ENCODE peak calls at places on chromosomes 4 and X, in ten cellular contexts. R is non-pigmented ciliary epithelial cell, D is iris pigment epithelial cell, A is NCI-H748 treated with DMSO at 0.1 percent for 48 hours, T is right cardiac atrium, N is pons, B is T-helper 2 cell, H is RPMI7951, F is myocyte, J is GM20000. I is an unnamed sample.

GRCh38 chr4:7538518-7538917 is 103.8 kb upstream of the PSAPL1 start:
- DNase-seq in F (no peak), J (no peak), N (no peak), D (no peak), B (no peak), A (no peak), H (no peak), T (no peak), R (no peak), I (no peak)

GRCh38 chrX:143788265-143788664 is 67.7 kb upstream of the SPANXN2 start:
- DNase-seq in A (no peak), R (no peak), N (no peak), D (peak; percentile 29), T (no peak), J (no peak), H (peak; percentile 34), B (no peak), F (peak; percentile 45), I (peak; percentile 7)

GRCh38 chr4:185429660-185430059 is 3.9 kb upstream of the UFSP2 start:
- DNase-seq in H (no peak), A (no peak), T (no peak), B (no peak), R (no peak), N (no peak), J (no peak), D (no peak), F (no peak), I (no peak)

GRCh38 chr4:122665148-122665547 is 44.3 kb upstream of the IL21 start:
- DNase-seq in H (no peak), A (no peak), J (no peak), N (no peak), D (peak; percentile 43), F (no peak), T (no peak), R (no peak), B (no peak), I (peak; percentile 46)

GRCh38 chr4:16537926-16538325 is 311.7 kb upstream of the TAPT1 start:
- DNase-seq in A (no peak), B (no peak), J (no peak), N (peak; percentile 56), H (no peak), F (no peak), R (no peak), D (no peak), T (no peak), I (peak; percentile 51)

GRCh38 chrX:56232221-56233082 is at the start of gene KLF8:
- DNase-seq in J (peak; percentile 69), R (no peak), N (no peak), B (peak; percentile 3), T (peak; percentile 74), A (no peak), D (no peak), F (peak; percentile 20), H (peak; percentile 56), I (peak; percentile 2)

GRCh38 chr4:118981171-118981838 is 92.7 kb downstream of the SYNPO2 start:
- DNase-seq in H (no peak), R (no peak), B (no peak), T (no peak), A (peak; percentile 74), F (no peak), J (no peak), D (peak; percentile 65), N (no peak), I (peak; percentile 84)

GRCh38 chrX:13699183-13699826 is 10.4 kb downstream of the RAB9A start:
- DNase-seq in D (peak; percentile 47), F (peak; percentile 22), A (no peak), N (no peak), H (peak; percentile 16), R (no peak), T (no peak), B (no peak), J (peak; percentile 47), I (peak; percentile 28)

GRCh38 chr4:105661028-105661427 is 47.5 kb downstream of the INTS12 start:
- DNase-seq in N (no peak), J (no peak), R (no peak), A (no peak), H (no peak), D (no peak), B (no peak), F (no peak), T (no peak), I (no peak)

GRCh38 chr4:126957555-126958440 is 675.0 kb upstream of the INTU start:
- DNase-seq in J (no peak), R (no peak), H (peak; percentile 31), B (no peak), N (no peak), D (peak; percentile 40), A (no peak), T (no peak), F (peak; percentile 54), I (peak; percentile 29)

GRCh38 chr4:157804169-157804543 is 368.7 kb downstream of the GASK1B start:
- DNase-seq in J (no peak), F (no peak), T (no peak), B (no peak), N (no peak), H (no peak), D (no peak), R (no peak), A (no peak), I (no peak)

GRCh38 chr4:173252024-173252935 is 81.9 kb downstream of the HMGB2 start:
- DNase-seq in T (no peak), A (peak; percentile 84), D (peak; percentile 100), R (peak; percentile 99), J (peak; percentile 45), N (peak; percentile 75), B (no peak), H (peak; percentile 98), F (peak; percentile 100), I (peak; percentile 98)

GRCh38 chr4:985123-985830 is 1.6 kb upstream of the IDUA start:
- DNase-seq in N (no peak), H (no peak), D (no peak), F (peak; percentile 17), A (no peak), R (no peak), J (peak; percentile 87), B (peak; percentile 58), T (peak; percentile 92), I (peak; percentile 50)

GRCh38 chrX:122219226-122219625 is 964.9 kb upstream of the GRIA3 start:
- DNase-seq in J (no peak), R (no peak), F (no peak), T (no peak), D (no peak), A (no peak), N (no peak), B (no peak), H (no peak), I (no peak)

GRCh38 chrX:28665778-28666177 is 78.5 kb downstream of the IL1RAPL1 start:
- DNase-seq in T (no peak), N (no peak), R (no peak), F (no peak), A (no peak), H (no peak), D (no peak), J (no peak), B (no peak), I (no peak)

GRCh38 chr4:71026086-71026485 is 32.6 kb downstream of the DCK start:
- DNase-seq in B (no peak), A (no peak), F (peak; percentile 88), N (peak; percentile 74), T (no peak), H (peak; percentile 84), R (peak; percentile 55), J (no peak), D (peak; percentile 89), I (peak; percentile 82)

GRCh38 chr4:15551740-15552446 is 82.2 kb downstream of the CC2D2A start:
- DNase-seq in F (no peak), D (no peak), H (no peak), B (no peak), J (no peak), N (no peak), R (no peak), A (no peak), T (no peak), I (no peak)

GRCh38 chr4:24894243-24894642 is 18.6 kb downstream of the CCDC149 start:
- DNase-seq in J (no peak), T (no peak), H (no peak), F (peak; percentile 5), R (no peak), A (no peak), D (no peak), N (no peak), B (no peak), I (no peak)

GRCh38 chr4:14856076-14856926 is 146.0 kb upstream of the CPEB2 start:
- DNase-seq in D (peak; percentile 100), H (peak; percentile 99), J (peak; percentile 65), B (peak; percentile 41), F (peak; percentile 99), T (no peak), R (peak; percentile 96), A (no peak), N (no peak), I (peak; percentile 93)

GRCh38 chrX:47232197-47232802 is 509 bp upstream of the USP11 start:
- DNase-seq in A (no peak), N (no peak), H (no peak), T (no peak), D (no peak), J (no peak), B (no peak), F (no peak), R (no peak), I (no peak)

GRCh38 chr4:25031077-25031606 is 396 bp upstream of the LGI2 start:
- DNase-seq in T (peak; percentile 75), R (no peak), F (peak; percentile 47), J (peak; percentile 39), D (peak; percentile 6), B (no peak), H (peak; percentile 11), A (peak; percentile 11), N (no peak), I (peak; percentile 60)

GRCh38 chrX:14080031-14080430 is 50.3 kb upstream of the GEMIN8 start:
- DNase-seq in J (no peak), N (no peak), T (no peak), D (no peak), H (no peak), R (no peak), B (no peak), F (no peak), A (no peak), I (no peak)

GRCh38 chr4:151129801-151130200 is 30.4 kb downstream of the RPS3A start:
- DNase-seq in B (no peak), R (no peak), N (no peak), D (no peak), F (no peak), J (no peak), T (no peak), A (no peak), H (no peak), I (no peak)

GRCh38 chrX:110146521-110146920 is 143.6 kb downstream of the TMEM164 start:
- DNase-seq in H (peak; percentile 45), R (no peak), D (peak; percentile 43), F (peak; percentile 67), B (no peak), N (peak; percentile 72), T (no peak), A (peak; percentile 7), J (peak; percentile 33), I (peak; percentile 38)

GRCh38 chrX:154309041-154309775 is 13.6 kb downstream of the TKTL1 start:
- DNase-seq in H (no peak), T (no peak), D (no peak), F (no peak), B (no peak), R (no peak), N (no peak), J (no peak), A (no peak), I (no peak)

GRCh38 chr4:116906758-116907157 is 178.6 kb downstream of the TRAM1L1 start:
- DNase-seq in D (no peak), T (no peak), J (no peak), R (no peak), H (no peak), F (no peak), B (no peak), N (no peak), A (no peak), I (no peak)

I was measured in astrocyte of the hippocampus.